ENCODE peak calls at places on chromosomes 13 and 19, in nine cellular contexts. Y, D, Q, A, W, S, P, U and Z are unnamed samples.

GRCh38 chr19:42529248-42529764 is 1.0 kb upstream of the CEACAM1 start:
- DNase-seq in Y (peak; percentile 14), D (peak; percentile 50), Q (peak; percentile 79), A (peak; percentile 96), W (peak; percentile 70), S (peak; percentile 28), P (peak; percentile 58), U (peak; percentile 83), Z (peak; percentile 81)

GRCh38 chr13:79485014-79485441 is 4.1 kb downstream of the NDFIP2 start:
- DNase-seq in Y (no peak), D (no peak), Q (peak; percentile 57), A (peak; percentile 80), W (peak; percentile 67), S (no peak), P (no peak), U (no peak), Z (peak; percentile 15)

GRCh38 chr19:34273121-34273845 is 18.9 kb downstream of the GARRE1 start:
- DNase-seq in Y (no peak), D (no peak), Q (no peak), A (no peak), W (no peak), S (no peak), P (no peak), U (no peak), Z (no peak)

GRCh38 chr13:90868321-90868920 is 479.1 kb upstream of the MIR17HG start:
- DNase-seq in Y (peak; percentile 31), D (no peak), Q (peak; percentile 3), A (peak; percentile 55), W (peak; percentile 44), S (peak; percentile 64), P (no peak), U (peak; percentile 18), Z (peak; percentile 25)

GRCh38 chr13:50730496-50731171 is 112.9 kb downstream of the DLEU7 start:
- DNase-seq in Y (no peak), D (no peak), Q (no peak), A (no peak), W (no peak), S (no peak), P (no peak), U (no peak), Z (peak; percentile 8)

GRCh38 chr19:29665826-29666633 is 769 bp downstream of the PLEKHF1 start:
- DNase-seq in Y (no peak), D (no peak), Q (peak; percentile 69), A (peak; percentile 22), W (peak; percentile 36), S (no peak), P (no peak), U (peak; percentile 57), Z (peak; percentile 44)

GRCh38 chr19:42140125-42140754 is 8.0 kb upstream of the POU2F2 start:
- DNase-seq in Y (no peak), D (no peak), Q (peak; percentile 82), A (peak; percentile 74), W (peak; percentile 51), S (no peak), P (no peak), U (peak; percentile 35), Z (peak; percentile 82)

GRCh38 chr19:4066682-4067395 is at the start of gene ZBTB7A:
- DNase-seq in Y (peak; percentile 62), D (peak; percentile 81), Q (peak; percentile 74), A (peak; percentile 66), W (peak; percentile 71), S (peak; percentile 65), P (no peak), U (peak; percentile 84), Z (peak; percentile 80)

GRCh38 chr13:48579167-48579918 is 46.5 kb upstream of the RCBTB2 start:
- DNase-seq in Y (no peak), D (no peak), Q (no peak), A (no peak), W (peak; percentile 26), S (no peak), P (no peak), U (peak; percentile 94), Z (no peak)

GRCh38 chr13:38693641-38694040 is 6.8 kb downstream of the FREM2 start:
- DNase-seq in Y (no peak), D (no peak), Q (no peak), A (no peak), W (peak; percentile 16), S (no peak), P (no peak), U (no peak), Z (no peak)

GRCh38 chr19:16001481-16002312 is 52.9 kb downstream of the OR10H4 start:
- DNase-seq in Y (no peak), D (no peak), Q (peak; percentile 62), A (peak; percentile 4), W (peak; percentile 55), S (no peak), P (peak; percentile 22), U (peak; percentile 84), Z (peak; percentile 29)

GRCh38 chr19:44476559-44477408 is 23.5 kb downstream of the ZNF180 start:
- DNase-seq in Y (no peak), D (no peak), Q (no peak), A (peak; percentile 72), W (peak; percentile 31), S (peak; percentile 51), P (no peak), U (peak; percentile 33), Z (peak; percentile 23)

GRCh38 chr13:48801255-48801654 is 147.5 kb downstream of the CYSLTR2 start:
- DNase-seq in Y (no peak), D (no peak), Q (peak; percentile 78), A (no peak), W (no peak), S (no peak), P (no peak), U (no peak), Z (no peak)

GRCh38 chr19:35963514-35963913 is 27.3 kb downstream of the LRFN3 start:
- DNase-seq in Y (no peak), D (no peak), Q (peak; percentile 75), A (peak; percentile 56), W (peak; percentile 36), S (no peak), P (no peak), U (peak; percentile 31), Z (peak; percentile 76)

GRCh38 chr19:11191934-11192333 is 5.4 kb downstream of the KANK2 start:
- DNase-seq in Y (no peak), D (no peak), Q (no peak), A (no peak), W (no peak), S (no peak), P (no peak), U (peak; percentile 66), Z (no peak)

GRCh38 chr13:50127726-50128291 is 112.6 kb downstream of the KCNRG start:
- DNase-seq in Y (no peak), D (no peak), Q (no peak), A (no peak), W (no peak), S (no peak), P (no peak), U (no peak), Z (no peak)

GRCh38 chr13:49690133-49690989 is 925 bp downstream of the EBPL start:
- DNase-seq in Y (no peak), D (no peak), Q (peak; percentile 34), A (peak; percentile 52), W (peak; percentile 68), S (no peak), P (no peak), U (no peak), Z (peak; percentile 47)

GRCh38 chr19:48370955-48371354 is 6.8 kb downstream of the SYNGR4 start:
- DNase-seq in Y (no peak), D (no peak), Q (no peak), A (no peak), W (no peak), S (no peak), P (no peak), U (no peak), Z (no peak)

GRCh38 chr13:102310691-102311432 is 91.0 kb downstream of the FGF14 start:
- DNase-seq in Y (no peak), D (no peak), Q (no peak), A (no peak), W (no peak), S (no peak), P (no peak), U (no peak), Z (no peak)

GRCh38 chr13:95083758-95084157 is 217.5 kb downstream of the ABCC4 start:
- DNase-seq in Y (no peak), D (no peak), Q (peak; percentile 59), A (no peak), W (peak; percentile 30), S (no peak), P (no peak), U (no peak), Z (peak; percentile 86)

GRCh38 chr19:53467138-53467502 is 413 bp upstream of the ZNF813 start:
- DNase-seq in Y (no peak), D (peak; percentile 4), Q (peak; percentile 6), A (no peak), W (no peak), S (no peak), P (no peak), U (no peak), Z (no peak)